ENCODE peak calls at places on chromosomes 3 and 15, in five cellular contexts. G, A, F, O and T are unnamed samples.

GRCh38 chr3:65820600-65820999 is 218.1 kb downstream of the MAGI1 start:
- DNase-seq in O (no peak), G (no peak), F (no peak), A (no peak), T (no peak)

GRCh38 chr15:95291878-95292472 is 1038.5 kb upstream of the NR2F2 start:
- DNase-seq in F (no peak), G (no peak), O (peak; percentile 42), A (no peak), T (no peak)

GRCh38 chr3:10526366-10526765 is 21.0 kb upstream of the ATP2B2 start:
- DNase-seq in G (no peak), F (no peak), A (no peak), O (no peak), T (no peak)

GRCh38 chr3:197501879-197502620 is 53.7 kb downstream of the BDH1 start:
- DNase-seq in G (no peak), F (peak; percentile 77), O (peak; percentile 68), A (peak; percentile 6), T (peak; percentile 31)

GRCh38 chr3:196207159-196207832 is 3.9 kb downstream of the ZDHHC19 start:
- DNase-seq in G (no peak), O (no peak), A (no peak), F (peak; percentile 74), T (no peak)

GRCh38 chr3:139893963-139894637 is 40.9 kb upstream of the CLSTN2 start:
- DNase-seq in F (no peak), G (no peak), A (no peak), O (no peak), T (no peak)

GRCh38 chr3:31016196-31016595 is 121.7 kb upstream of the GADL1 start:
- DNase-seq in O (no peak), F (no peak), G (no peak), A (no peak), T (no peak)

GRCh38 chr3:143464850-143465249 is 345.3 kb downstream of the CHST2 start:
- DNase-seq in G (no peak), F (no peak), O (no peak), A (no peak), T (no peak)

GRCh38 chr3:173395073-173395411 is 2.5 kb upstream of the NLGN1 start:
- DNase-seq in G (no peak), O (no peak), A (no peak), F (no peak), T (no peak)

GRCh38 chr15:99447497-99448371 is 118.0 kb upstream of the MEF2A start:
- DNase-seq in O (no peak), F (no peak), A (no peak), G (no peak), T (no peak)

GRCh38 chr3:22734756-22735155 is 468.4 kb upstream of the UBE2E2 start:
- DNase-seq in F (no peak), G (no peak), A (no peak), O (no peak), T (no peak)

GRCh38 chr3:3065876-3066275 is 44.3 kb downstream of the IL5RA start:
- DNase-seq in A (no peak), F (no peak), O (no peak), G (no peak), T (no peak)

GRCh38 chr3:40989141-40990061 is 209.9 kb upstream of the CTNNB1 start:
- DNase-seq in A (no peak), O (no peak), G (no peak), F (no peak), T (no peak)

GRCh38 chr3:45406812-45407211 is 18.4 kb downstream of the LARS2 start:
- DNase-seq in F (no peak), A (no peak), O (no peak), G (no peak), T (no peak)

GRCh38 chr3:184338538-184338945 is 1.1 kb downstream of the FAM131A start:
- DNase-seq in F (no peak), G (peak; percentile 72), A (no peak), O (peak; percentile 35), T (no peak)

GRCh38 chr15:101326026-101326315 is 30.9 kb upstream of the SNRPA1 start:
- DNase-seq in O (no peak), A (no peak), G (no peak), F (no peak), T (no peak)

GRCh38 chr15:38002883-38003477 is 68.5 kb downstream of the TMCO5A start:
- DNase-seq in O (peak; percentile 83), F (peak; percentile 74), A (no peak), G (no peak), T (no peak)

GRCh38 chr3:115671761-115672455 is 48.6 kb downstream of the GAP43 start:
- DNase-seq in G (no peak), F (no peak), O (no peak), A (no peak), T (no peak)

GRCh38 chr15:43920815-43921214 is 94.0 kb downstream of the WDR76 start:
- DNase-seq in G (no peak), F (no peak), O (no peak), A (no peak), T (no peak)

GRCh38 chr3:34183581-34184313 is 385.3 kb downstream of the PDCD6IP start:
- DNase-seq in G (peak; percentile 39), O (no peak), F (no peak), A (no peak), T (no peak)

GRCh38 chr15:69478259-69478687 is 25.7 kb downstream of the RPLP1 start:
- DNase-seq in F (peak; percentile 69), O (peak; percentile 30), A (peak; percentile 45), G (peak; percentile 20), T (no peak)

GRCh38 chr3:29718661-29719065 is 437.8 kb downstream of the RBMS3 start:
- DNase-seq in A (no peak), F (no peak), G (no peak), O (peak; percentile 33), T (no peak)

GRCh38 chr15:31217566-31218270 is 108.9 kb upstream of the KLF13 start:
- DNase-seq in O (no peak), F (no peak), A (no peak), G (no peak), T (no peak)

GRCh38 chr3:56954125-56954524 is 106.3 kb upstream of the SPATA12 start:
- DNase-seq in O (peak; percentile 6), A (no peak), G (no peak), F (no peak), T (no peak)

GRCh38 chr3:179276001-179276400 is 25.1 kb upstream of the KCNMB3 start:
- DNase-seq in A (no peak), F (no peak), O (no peak), G (no peak), T (no peak)

GRCh38 chr3:148757238-148757930 is 59.7 kb downstream of the AGTR1 start:
- DNase-seq in G (no peak), O (peak; percentile 91), A (no peak), F (no peak), T (no peak)

GRCh38 chr3:160837394-160837975 is 81.5 kb downstream of the PPM1L start:
- DNase-seq in G (no peak), A (no peak), F (no peak), O (no peak), T (no peak)

GRCh38 chr15:41933771-41934170 is 38.6 kb downstream of the EHD4 start:
- DNase-seq in F (no peak), A (no peak), G (no peak), O (no peak), T (no peak)

GRCh38 chr3:153244961-153245360 is 82.9 kb downstream of the RAP2B start:
- DNase-seq in A (no peak), F (no peak), G (no peak), O (no peak), T (no peak)

GRCh38 chr3:88034876-88035275 is 23.9 kb downstream of the CGGBP1 start:
- DNase-seq in A (no peak), O (no peak), G (no peak), F (no peak), T (no peak)

GRCh38 chr3:10771486-10772225 is 44.4 kb upstream of the SLC6A11 start:
- DNase-seq in A (no peak), F (no peak), G (no peak), O (no peak), T (no peak)

GRCh38 chr3:147449669-147450068 is 40.5 kb downstream of the ZIC1 start:
- DNase-seq in O (no peak), A (no peak), F (no peak), G (no peak), T (no peak)

GRCh38 chr3:124858275-124858674 is 28.9 kb downstream of the ITGB5 start:
- DNase-seq in F (no peak), A (no peak), O (peak; percentile 88), G (no peak), T (no peak)

GRCh38 chr15:61195116-61196002 is 33.7 kb downstream of the RORA start:
- DNase-seq in G (no peak), A (no peak), F (no peak), O (peak; percentile 45), T (no peak)

GRCh38 chr3:37308247-37308646 is 133.9 kb upstream of the LRRFIP2 start:
- DNase-seq in O (peak; percentile 34), A (no peak), G (no peak), F (no peak), T (no peak)

GRCh38 chr15:56887782-56888127 is 30.7 kb upstream of the TCF12 start:
- DNase-seq in G (no peak), A (no peak), O (no peak), F (no peak), T (no peak)

GRCh38 chr3:171752329-171752728 is 58.0 kb downstream of the PLD1 start:
- DNase-seq in F (no peak), O (no peak), A (no peak), G (no peak), T (no peak)